ENCODE peak calls at places on chromosomes 1 and 21, in four cellular contexts. G is A549, O is H1, U is heart left ventricle. X is an unnamed sample.

GRCh38 chr1:1540015-1540816 is at the start of gene TMEM240:
- DNase-seq in G (no peak), O (peak; percentile 39), U (peak; percentile 88), X (no peak)

GRCh38 chr1:100631015-100631521 is 88.5 kb upstream of the VCAM1 start:
- DNase-seq in G (no peak), O (no peak), U (peak; percentile 38), X (no peak)

GRCh38 chr1:212667223-212668139 is 32.2 kb downstream of the BATF3 start:
- DNase-seq in G (peak; percentile 78), O (no peak), U (peak; percentile 71), X (no peak)

GRCh38 chr1:187244623-187245022 is 415.9 kb downstream of the PLA2G4A start:
- DNase-seq in G (no peak), O (no peak), U (no peak), X (no peak)

GRCh38 chr1:52346653-52347052 is 19.4 kb downstream of the CC2D1B start:
- DNase-seq in G (no peak), O (no peak), U (no peak), X (no peak)

GRCh38 chr1:41504126-41505035 is 19.9 kb upstream of the EDN2 start:
- DNase-seq in G (no peak), O (no peak), U (peak; percentile 57), X (no peak)

GRCh38 chr1:240790851-240791250 is 178.9 kb upstream of the GREM2 start:
- DNase-seq in G (no peak), O (no peak), U (no peak), X (no peak)

GRCh38 chr1:54806931-54807611 is 5.9 kb upstream of the TTC22 start:
- DNase-seq in G (no peak), O (no peak), U (no peak), X (no peak)

GRCh38 chr1:101203812-101204540 is 32.8 kb upstream of the S1PR1 start:
- DNase-seq in G (no peak), O (no peak), U (peak; percentile 53), X (no peak)

GRCh38 chr1:180773210-180773865 is 139.4 kb upstream of the KIAA1614 start:
- DNase-seq in G (peak; percentile 15), O (no peak), U (no peak), X (no peak)

GRCh38 chr1:165444897-165445370 is at the start of gene RXRG:
- DNase-seq in G (no peak), O (no peak), U (peak; percentile 52), X (no peak)

GRCh38 chr1:24248859-24249258 is 61.8 kb upstream of the IFNLR1 start:
- DNase-seq in G (no peak), O (no peak), U (no peak), X (no peak)

GRCh38 chr1:39954261-39954869 is 580 bp upstream of the MFSD2A start:
- DNase-seq in G (no peak), O (no peak), U (peak; percentile 39), X (no peak)

GRCh38 chr1:160834945-160835565 is 27.6 kb downstream of the CD244 start:
- DNase-seq in G (peak; percentile 41), O (no peak), U (no peak), X (no peak)

GRCh38 chr1:160836981-160837557 is 25.6 kb downstream of the CD244 start:
- DNase-seq in G (no peak), O (no peak), U (no peak), X (no peak)

GRCh38 chr1:160838876-160839275 is 23.8 kb downstream of the CD244 start:
- DNase-seq in G (no peak), O (no peak), U (no peak), X (no peak)

GRCh38 chr1:160836561-160836960 is 26.1 kb downstream of the CD244 start:
- DNase-seq in G (no peak), O (no peak), U (no peak), X (no peak)

DNA sequence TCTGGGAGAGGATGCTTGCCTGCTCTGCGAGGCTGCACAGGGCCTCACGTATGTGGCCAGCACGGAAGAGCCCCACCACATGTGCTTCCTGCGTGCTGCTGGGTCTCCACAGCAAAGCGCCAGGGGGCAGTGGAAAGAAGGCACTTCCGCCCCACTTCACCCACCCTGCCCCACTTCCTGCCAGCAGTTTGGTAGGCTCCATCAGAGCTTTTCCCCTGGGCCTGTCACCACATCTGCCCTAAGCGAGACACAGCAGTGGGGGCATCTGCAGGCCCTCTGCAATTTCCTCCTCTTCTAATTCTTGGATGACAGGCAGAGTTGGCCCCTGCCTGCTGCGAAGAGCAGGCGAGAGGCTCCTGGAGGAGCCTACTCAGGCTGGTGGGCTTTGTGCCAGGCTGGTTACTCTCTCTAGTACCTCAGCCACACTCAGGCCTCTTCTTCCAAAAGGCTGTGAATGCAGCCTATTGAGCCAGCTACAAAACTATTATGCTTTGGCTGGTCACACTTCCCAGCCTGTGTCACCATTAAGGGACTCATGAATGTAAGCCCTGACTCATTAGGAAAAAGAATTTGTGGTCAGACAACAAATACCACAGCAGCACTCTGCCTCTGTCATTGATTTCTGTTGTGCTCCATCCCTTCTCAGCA is 25.0 kb downstream of the CD244 start:
- DNase-seq in G (no peak), O (no peak), U (peak; percentile 31), X (peak; percentile 66)
- TF ChIP-seq CTCF in G (no peak), O (no peak), U (no peak), X (peak; percentile 57)

GRCh38 chr1:36178479-36179219 is 22.7 kb downstream of the MAP7D1 start:
- DNase-seq in G (no peak), O (peak; percentile 86), U (peak; percentile 57), X (no peak)
- H3K4me3 ChIP-seq in G (no peak overlapping the region), O (peak overlapping the region; percentile 48), U (no peak overlapping the region), X (no peak overlapping the region)

DNA sequence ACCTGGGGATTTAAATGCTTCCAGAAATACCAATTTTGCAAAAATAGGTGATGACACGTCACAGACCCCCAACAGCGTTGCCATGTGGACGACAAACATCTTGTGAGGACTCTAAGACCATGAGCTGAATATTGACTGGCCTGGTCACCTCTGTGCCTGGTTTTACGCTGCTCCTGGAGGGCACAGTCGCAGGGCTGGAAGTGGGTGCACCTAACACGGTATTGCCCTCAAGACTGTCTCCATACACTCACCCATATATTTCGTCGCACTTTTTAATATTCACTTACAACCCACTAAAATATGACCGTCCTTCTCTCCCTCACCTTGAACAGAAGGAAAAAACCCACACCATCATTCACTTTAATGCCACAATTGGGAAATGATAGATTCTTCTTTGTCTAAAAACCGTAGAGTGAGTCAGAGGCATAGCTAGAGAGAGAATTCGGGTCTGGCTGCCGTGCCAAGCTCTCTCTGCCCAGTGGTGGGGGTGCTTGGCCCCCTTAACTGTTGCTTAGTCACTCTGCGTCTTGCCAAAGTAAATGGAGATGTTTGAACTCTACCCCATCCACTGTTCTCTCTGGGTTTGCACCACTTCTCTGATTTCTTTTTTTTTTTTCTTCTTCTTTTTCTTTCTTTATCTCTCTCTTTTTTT is 40.8 kb upstream of the UTS2 start:
- DNase-seq in G (no peak), O (no peak), U (no peak), X (no peak)
- TF ChIP-seq CTCF in G (no peak), O (no peak), U (no peak), X (no peak)

GRCh38 chr21:46287541-46287940 is 1.4 kb downstream of the YBEY start:
- DNase-seq in G (no peak), O (no peak), U (no peak), X (no peak)
- H3K4me3 ChIP-seq in G (no peak overlapping the region), O (peak overlapping the region; percentile 90), U (no peak overlapping the region), X (peak overlapping the region; percentile 93)

DNA sequence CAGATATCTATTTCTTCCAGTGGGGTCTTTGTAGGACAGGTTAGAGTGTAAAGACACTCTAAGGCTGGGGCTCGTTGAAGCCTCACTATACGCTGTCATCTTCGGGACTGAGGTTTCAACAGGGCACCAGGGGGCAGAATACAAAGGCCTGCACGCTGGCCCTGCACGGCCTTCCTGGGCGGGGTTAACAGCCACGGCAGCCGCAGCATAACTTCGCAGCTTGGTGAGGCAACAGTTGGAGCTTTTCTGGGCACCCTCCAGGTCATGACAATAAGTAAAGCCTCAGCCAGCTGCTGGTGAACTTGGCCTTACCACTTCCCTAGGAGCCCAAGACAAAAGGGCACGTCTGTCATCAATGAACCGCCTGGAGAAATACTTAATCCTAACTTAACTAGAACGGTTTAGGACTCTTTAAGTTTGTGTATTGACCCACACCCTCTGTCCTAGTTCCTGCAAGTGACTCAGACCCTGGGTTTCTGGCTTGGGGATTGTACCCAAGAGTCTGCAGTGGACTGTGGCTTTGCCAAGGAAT is 2.3 kb upstream of the RUNX1 start:
- DNase-seq in G (peak; percentile 43), O (peak; percentile 58), U (peak; percentile 86), X (no peak)
- TF ChIP-seq CTCF in G (peak; percentile 51), O (peak; percentile 59), U (peak; percentile 52), X (peak; percentile 51)

DNA sequence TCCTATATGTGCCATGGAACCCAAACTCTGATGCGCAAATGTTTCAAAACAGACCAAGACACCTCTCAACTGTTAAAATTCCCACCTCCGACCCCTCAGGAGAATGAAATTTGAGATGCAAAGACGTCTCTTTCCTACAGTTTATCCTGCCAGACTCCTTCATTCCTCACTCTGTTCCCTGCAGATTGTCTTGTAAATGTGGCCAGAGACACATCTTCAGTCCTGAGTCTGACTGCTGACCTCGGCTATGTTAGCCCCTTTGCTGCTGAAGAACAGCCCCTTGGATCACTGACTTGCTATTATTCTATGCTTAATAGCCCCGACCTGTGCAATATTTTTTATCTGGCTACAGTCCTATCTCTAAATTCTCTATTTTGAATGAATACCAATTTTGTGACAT is 16.5 kb upstream of the ESRRG start:
- DNase-seq in G (no peak), O (no peak), U (no peak), X (no peak)
- H3K4me3 ChIP-seq in G (no peak overlapping the region), O (no peak overlapping the region), U (no peak overlapping the region), X (no peak overlapping the region)

GRCh38 chr1:3351300-3352083 is 103.0 kb upstream of the ARHGEF16 start:
- DNase-seq in G (no peak), O (no peak), U (no peak), X (no peak)

GRCh38 chr1:3349968-3350299 is 104.5 kb upstream of the ARHGEF16 start:
- DNase-seq in G (no peak), O (no peak), U (no peak), X (no peak)

GRCh38 chr1:3352084-3352951 is 102.1 kb upstream of the ARHGEF16 start:
- DNase-seq in G (no peak), O (no peak), U (peak; percentile 84), X (no peak)

GRCh38 chr1:3349161-3349967 is 105.1 kb upstream of the ARHGEF16 start:
- DNase-seq in G (peak; percentile 16), O (no peak), U (peak; percentile 95), X (no peak)

DNA sequence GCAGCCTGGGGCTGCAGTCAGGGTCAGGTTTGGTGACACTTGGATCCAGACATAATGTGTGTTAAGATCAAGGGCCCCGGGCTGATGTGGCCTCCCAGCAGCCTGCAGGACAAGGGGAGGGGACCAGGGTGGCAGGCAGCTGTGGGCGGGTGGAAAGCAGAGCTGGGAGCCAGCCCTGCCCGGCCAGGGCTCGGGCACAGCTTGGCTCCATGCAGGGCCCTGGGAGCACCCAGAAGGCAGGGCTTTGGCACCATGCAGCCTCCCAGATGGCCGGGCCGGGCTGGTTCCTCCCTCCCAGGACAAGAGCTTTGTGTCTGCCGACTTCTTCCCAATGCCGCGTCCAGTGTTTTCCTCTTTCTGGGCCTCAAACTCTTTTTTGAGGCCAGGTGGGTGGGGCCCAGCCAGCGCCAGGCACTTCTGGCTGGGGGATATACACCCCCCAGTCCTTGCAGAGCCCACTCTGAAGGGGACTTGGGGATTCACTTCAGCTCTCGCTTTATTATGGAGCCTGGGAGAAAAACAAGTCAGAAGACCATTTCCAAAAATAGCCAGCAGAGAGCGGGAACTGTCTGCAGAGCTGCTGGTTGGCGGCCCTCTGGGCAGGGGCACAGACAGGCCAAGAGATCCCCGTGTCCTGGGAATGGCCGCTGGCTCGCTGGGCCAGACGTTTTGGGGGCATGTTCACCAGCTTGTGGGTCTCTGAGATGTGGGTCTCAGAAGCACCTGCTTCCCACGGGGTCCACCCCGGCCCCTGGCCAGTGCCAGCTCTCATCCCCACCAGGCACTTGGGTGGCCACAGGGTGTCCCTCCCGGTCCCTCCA is 103.8 kb upstream of the ARHGEF16 start:
- DNase-seq in G (no peak), O (no peak), U (peak; percentile 88), X (no peak)
- TF ChIP-seq CTCF in G (no peak), O (no peak), U (no peak), X (no peak)

X was measured in GM12864.